ENCODE peak calls at places on chromosomes 11 and 22, in four cellular contexts. D is nucleus accumbens, P is smooth muscle cell of the brain vasculature, F is activated T-cell treated with anti-CD3 and anti-CD28 coated beads for 4 hours. S is an unnamed sample.

GRCh38 chr11:62919898-62920640 is 1.1 kb downstream of the CHRM1 start:
- DNase-seq in F (no peak), D (no peak), P (no peak), S (no peak)

GRCh38 chr11:8225589-8226036 is 38.1 kb downstream of the LMO1 start:
- DNase-seq in D (peak), P (peak), F (peak), S (peak)

GRCh38 chr11:17476317-17477083 is at the start of gene ABCC8:
- DNase-seq in D (no peak), P (no peak), F (no peak), S (no peak)

GRCh38 chr11:11808992-11809583 is 32.7 kb upstream of the USP47 start:
- DNase-seq in P (no peak), D (no peak), F (no peak), S (no peak)

GRCh38 chr22:29175312-29175835 is 30.3 kb upstream of the EMID1 start:
- DNase-seq in F (no peak), D (no peak), P (no peak), S (no peak)

GRCh38 chr11:112219476-112220232 is 6.6 kb upstream of the PTS start:
- DNase-seq in D (peak), P (peak), F (peak), S (peak)

GRCh38 chr11:70428701-70429427 is 30.5 kb downstream of the CTTN start:
- DNase-seq in F (no peak), D (no peak), P (no peak), S (no peak)

GRCh38 chr11:65613091-65613928 is 711 bp downstream of the MAP3K11 start:
- DNase-seq in P (no peak), F (no peak), D (no peak), S (no peak)

S was measured in natural killer cell treated with Interleukin-12 subunit alpha and Interleukin-12 subunit beta and Interleukin-15 and Interleukin-18, amount 100 ng/mL, for 72 hours.